ENCODE peak calls at places on chromosomes 13 and 19, in nine cellular contexts. M is WTC11, E is EH, W is fibroblast of mammary gland, F is AG08396, H is astrocyte of the spinal cord, V is thoracic aorta, R is Panc1, Q is tibial artery. P is an unnamed sample.

GRCh38 chr13:26727122-26727521 is 33.5 kb downstream of the GPR12 start:
- DNase-seq in M (no peak), E (no peak), W (no peak), F (no peak), H (no peak), V (no peak), R (no peak), Q (no peak), P (no peak)

GRCh38 chr19:1408300-1409203 is 1.2 kb downstream of the DAZAP1 start:
- DNase-seq in M (peak), E (peak), W (peak), F (peak), H (peak), V (no peak), R (no peak), Q (no peak), P (peak)

GRCh38 chr13:111201304-111201940 is 86.3 kb downstream of the ARHGEF7 start:
- DNase-seq in M (no peak), E (no peak), W (no peak), F (no peak), H (no peak), V (no peak), R (no peak), Q (no peak), P (no peak)

GRCh38 chr13:44373247-44373600 is 400 bp upstream of the SERP2 start:
- DNase-seq in M (no peak), E (no peak), W (no peak), F (no peak), H (no peak), V (no peak), R (no peak), Q (no peak), P (no peak)

GRCh38 chr19:782195-783043 is 14.8 kb upstream of the PTBP1 start:
- DNase-seq in M (peak), E (peak), W (no peak), F (peak), H (peak), V (no peak), R (no peak), Q (no peak), P (peak)

GRCh38 chr13:113164492-113164891 is 6.0 kb downstream of the PROZ start:
- DNase-seq in M (no peak), E (no peak), W (no peak), F (no peak), H (no peak), V (no peak), R (no peak), Q (no peak), P (no peak)

GRCh38 chr13:98940325-98940724 is 37.5 kb downstream of the DOCK9 start:
- DNase-seq in M (no peak), E (no peak), W (peak), F (no peak), H (no peak), V (no peak), R (no peak), Q (no peak), P (no peak)

GRCh38 chr19:29260477-29261317 is 47.7 kb upstream of the UQCRFS1 start:
- DNase-seq in M (peak), E (peak), W (peak), F (peak), H (no peak), V (no peak), R (peak), Q (no peak), P (no peak)

GRCh38 chr13:84542348-84542747 is 660.1 kb upstream of the SLITRK1 start:
- DNase-seq in M (no peak), E (no peak), W (no peak), F (no peak), H (no peak), V (no peak), R (no peak), Q (no peak), P (no peak)

GRCh38 chr13:38348890-38349289 is 761 bp upstream of the UFM1 start:
- DNase-seq in M (no peak), E (peak), W (peak), F (peak), H (peak), V (no peak), R (no peak), Q (no peak), P (no peak)